ENCODE peak calls at places on chromosomes 3 and 15, in five cellular contexts. One of them, this sample, is unnamed.

GRCh38 chr3:41846850-41847249 is 115.1 kb downstream of the ULK4 start:
- DNase-seq in astrocyte of the spinal cord: peak; percentile 29
- DNase-seq in sigmoid colon: no peak
- DNase-seq in HFF-Myc: no peak
- DNase-seq in tibial nerve: no peak
- DNase-seq in this sample: no peak

GRCh38 chr3:97817965-97818364 is 3.8 kb upstream of the CRYBG3 start:
- DNase-seq in astrocyte of the spinal cord: no peak
- DNase-seq in HFF-Myc: no peak
- DNase-seq in sigmoid colon: no peak
- DNase-seq in tibial nerve: no peak
- DNase-seq in this sample: no peak

GRCh38 chr3:17195192-17195611 is 310.4 kb downstream of the PLCL2 start:
- DNase-seq in tibial nerve: no peak
- DNase-seq in HFF-Myc: no peak
- DNase-seq in sigmoid colon: no peak
- DNase-seq in astrocyte of the spinal cord: peak; percentile 47
- DNase-seq in this sample: no peak

GRCh38 chr3:123347691-123348264 is 101.1 kb downstream of the ADCY5 start:
- DNase-seq in sigmoid colon: peak; percentile 53
- DNase-seq in HFF-Myc: no peak
- DNase-seq in astrocyte of the spinal cord: no peak
- DNase-seq in tibial nerve: no peak
- DNase-seq in this sample: no peak

GRCh38 chr15:99909914-99910313 is 176.7 kb upstream of the LYSMD4 start:
- DNase-seq in tibial nerve: no peak
- DNase-seq in astrocyte of the spinal cord: no peak
- DNase-seq in sigmoid colon: no peak
- DNase-seq in HFF-Myc: no peak
- DNase-seq in this sample: no peak

GRCh38 chr3:194512895-194513601 is 26.2 kb upstream of the ATP13A3 start:
- DNase-seq in sigmoid colon: no peak
- DNase-seq in HFF-Myc: no peak
- DNase-seq in tibial nerve: no peak
- DNase-seq in astrocyte of the spinal cord: no peak
- DNase-seq in this sample: no peak

GRCh38 chr15:89494941-89495637 is 1.3 kb downstream of the RHCG start:
- DNase-seq in astrocyte of the spinal cord: no peak
- DNase-seq in sigmoid colon: peak; percentile 40
- DNase-seq in tibial nerve: no peak
- DNase-seq in HFF-Myc: no peak
- DNase-seq in this sample: no peak

GRCh38 chr3:136659253-136659652 is 92.9 kb downstream of the STAG1 start:
- DNase-seq in HFF-Myc: peak; percentile 38
- DNase-seq in tibial nerve: no peak
- DNase-seq in sigmoid colon: no peak
- DNase-seq in astrocyte of the spinal cord: peak; percentile 82
- DNase-seq in this sample: no peak

GRCh38 chr3:138361193-138361525 is 12.8 kb downstream of the MRAS start:
- DNase-seq in astrocyte of the spinal cord: no peak
- DNase-seq in sigmoid colon: peak; percentile 36
- DNase-seq in tibial nerve: no peak
- DNase-seq in HFF-Myc: no peak
- DNase-seq in this sample: no peak

GRCh38 chr3:117618462-117618861 is 908.9 kb downstream of the TUSC7 start:
- DNase-seq in sigmoid colon: no peak
- DNase-seq in astrocyte of the spinal cord: no peak
- DNase-seq in tibial nerve: no peak
- DNase-seq in HFF-Myc: no peak
- DNase-seq in this sample: no peak

GRCh38 chr15:76393614-76394013 is 57.0 kb downstream of the ISL2 start:
- DNase-seq in astrocyte of the spinal cord: peak; percentile 71
- DNase-seq in tibial nerve: no peak
- DNase-seq in HFF-Myc: peak; percentile 17
- DNase-seq in sigmoid colon: no peak
- DNase-seq in this sample: no peak

GRCh38 chr15:51768018-51768417 is 16.6 kb downstream of the TMOD2 start:
- DNase-seq in astrocyte of the spinal cord: no peak
- DNase-seq in tibial nerve: no peak
- DNase-seq in HFF-Myc: no peak
- DNase-seq in sigmoid colon: no peak
- DNase-seq in this sample: peak; percentile 49

DNA sequence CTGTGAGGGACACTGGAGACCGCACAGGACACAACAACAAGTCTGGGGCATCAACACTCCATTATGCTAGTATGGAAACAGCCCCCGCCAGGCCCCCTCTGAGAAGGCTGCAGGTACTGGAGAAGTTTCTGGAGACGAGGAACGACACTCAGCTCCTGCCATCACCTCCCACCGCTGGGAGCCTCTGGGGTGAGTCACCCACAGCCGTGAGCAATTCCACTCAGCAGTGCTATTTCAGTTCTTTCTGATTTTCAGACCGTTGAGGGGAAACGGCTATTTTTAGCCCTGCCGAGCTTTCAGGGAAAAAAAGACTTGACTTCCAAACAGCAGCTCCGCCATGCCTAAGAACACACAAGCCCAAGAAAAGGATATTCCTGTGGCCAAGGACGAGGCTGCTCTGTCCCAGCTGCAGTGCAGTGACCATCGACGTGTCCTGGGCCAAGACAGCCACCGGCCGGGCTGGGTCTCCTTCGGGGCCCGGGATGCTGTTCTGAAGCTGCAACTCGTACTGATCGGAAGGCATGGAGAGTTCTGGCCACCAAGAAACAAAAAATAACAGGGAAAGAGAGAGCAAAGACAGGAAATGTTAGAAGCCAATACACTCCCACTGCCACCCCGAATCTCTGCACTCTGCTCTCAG is 40.8 kb downstream of the NUP210 start:
- DNase-seq in astrocyte of the spinal cord: peak; percentile 85
- DNase-seq in sigmoid colon: no peak
- DNase-seq in HFF-Myc: no peak
- DNase-seq in tibial nerve: no peak
- DNase-seq in this sample: no peak
- H3K4me3 ChIP-seq in astrocyte of the spinal cord: no peak overlapping the region
- H3K4me3 ChIP-seq in sigmoid colon: no peak overlapping the region
- H3K4me3 ChIP-seq in HFF-Myc: no peak overlapping the region
- H3K4me3 ChIP-seq in tibial nerve: no peak overlapping the region
- H3K4me3 ChIP-seq in this sample: no peak overlapping the region

GRCh38 chr3:142857056-142857455 is 31.8 kb downstream of the PCOLCE2 start:
- DNase-seq in HFF-Myc: no peak
- DNase-seq in astrocyte of the spinal cord: no peak
- DNase-seq in tibial nerve: no peak
- DNase-seq in sigmoid colon: no peak
- DNase-seq in this sample: no peak
- TF ChIP-seq CTCF in HFF-Myc: no peak
- TF ChIP-seq CTCF in astrocyte of the spinal cord: no peak
- TF ChIP-seq CTCF in tibial nerve: no peak
- TF ChIP-seq CTCF in sigmoid colon: no peak
- TF ChIP-seq CTCF in this sample: no peak

GRCh38 chr3:51970606-51971300 is 3.1 kb downstream of the ABHD14B start:
- DNase-seq in astrocyte of the spinal cord: no peak
- DNase-seq in sigmoid colon: no peak
- DNase-seq in tibial nerve: no peak
- DNase-seq in HFF-Myc: no peak
- DNase-seq in this sample: no peak
- H3K4me3 ChIP-seq in astrocyte of the spinal cord: no peak overlapping the region
- H3K4me3 ChIP-seq in sigmoid colon: no peak overlapping the region
- H3K4me3 ChIP-seq in tibial nerve: no peak overlapping the region
- H3K4me3 ChIP-seq in HFF-Myc: no peak overlapping the region
- H3K4me3 ChIP-seq in this sample: no peak overlapping the region

GRCh38 chr3:18444597-18445420 is 19.7 kb upstream of the SATB1 start:
- DNase-seq in tibial nerve: no peak
- DNase-seq in astrocyte of the spinal cord: peak; percentile 56
- DNase-seq in HFF-Myc: no peak
- DNase-seq in sigmoid colon: peak; percentile 82
- DNase-seq in this sample: peak; percentile 77

GRCh38 chr3:18443670-18444596 is 18.8 kb upstream of the SATB1 start:
- DNase-seq in sigmoid colon: peak; percentile 71
- DNase-seq in HFF-Myc: no peak
- DNase-seq in tibial nerve: no peak
- DNase-seq in astrocyte of the spinal cord: no peak
- DNase-seq in this sample: peak; percentile 66

GRCh38 chr3:18447720-18448119 is 22.6 kb upstream of the SATB1 start:
- DNase-seq in astrocyte of the spinal cord: no peak
- DNase-seq in tibial nerve: no peak
- DNase-seq in sigmoid colon: no peak
- DNase-seq in HFF-Myc: no peak
- DNase-seq in this sample: no peak

GRCh38 chr3:18446067-18446793 is 21.1 kb upstream of the SATB1 start:
- DNase-seq in sigmoid colon: no peak
- DNase-seq in astrocyte of the spinal cord: no peak
- DNase-seq in tibial nerve: no peak
- DNase-seq in HFF-Myc: no peak
- DNase-seq in this sample: no peak

DNA sequence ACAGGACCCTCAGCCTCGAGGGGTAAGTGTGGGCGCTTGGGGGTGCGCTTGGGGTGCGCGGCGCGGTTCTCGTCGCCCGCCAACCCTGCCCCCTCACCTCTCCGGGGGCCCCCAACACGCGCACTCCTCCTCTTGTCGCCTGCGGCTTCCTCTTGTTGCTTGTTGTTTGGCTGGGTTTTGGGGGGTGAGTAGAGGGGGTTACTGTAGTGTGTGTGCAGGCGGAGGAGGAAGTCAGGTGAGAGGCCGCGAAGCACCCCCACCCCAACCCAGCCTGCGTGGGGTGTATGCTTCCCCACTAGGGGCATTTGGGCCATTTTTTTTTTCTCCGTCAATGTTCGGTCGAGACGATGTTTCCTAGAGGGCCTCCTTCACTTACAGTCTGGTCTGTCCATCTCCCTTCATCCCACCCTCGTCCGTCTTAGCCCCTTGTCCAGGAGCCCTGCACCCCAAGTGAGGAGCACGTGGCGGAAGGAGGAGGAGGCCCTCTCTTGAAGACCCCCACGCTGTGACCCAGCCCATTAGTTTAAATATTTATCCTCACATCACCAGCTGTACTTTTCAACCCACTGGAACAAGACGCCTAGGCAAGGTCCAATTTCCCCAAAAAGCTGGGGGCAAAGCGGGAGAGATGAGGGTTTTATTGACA is 20.4 kb upstream of the SATB1 start:
- DNase-seq in HFF-Myc: no peak
- DNase-seq in astrocyte of the spinal cord: no peak
- DNase-seq in sigmoid colon: peak; percentile 63
- DNase-seq in tibial nerve: no peak
- DNase-seq in this sample: no peak
- TF ChIP-seq CTCF in HFF-Myc: no peak
- TF ChIP-seq CTCF in astrocyte of the spinal cord: no peak
- TF ChIP-seq CTCF in sigmoid colon: no peak
- TF ChIP-seq CTCF in tibial nerve: no peak
- TF ChIP-seq CTCF in this sample: peak; percentile 6

DNA sequence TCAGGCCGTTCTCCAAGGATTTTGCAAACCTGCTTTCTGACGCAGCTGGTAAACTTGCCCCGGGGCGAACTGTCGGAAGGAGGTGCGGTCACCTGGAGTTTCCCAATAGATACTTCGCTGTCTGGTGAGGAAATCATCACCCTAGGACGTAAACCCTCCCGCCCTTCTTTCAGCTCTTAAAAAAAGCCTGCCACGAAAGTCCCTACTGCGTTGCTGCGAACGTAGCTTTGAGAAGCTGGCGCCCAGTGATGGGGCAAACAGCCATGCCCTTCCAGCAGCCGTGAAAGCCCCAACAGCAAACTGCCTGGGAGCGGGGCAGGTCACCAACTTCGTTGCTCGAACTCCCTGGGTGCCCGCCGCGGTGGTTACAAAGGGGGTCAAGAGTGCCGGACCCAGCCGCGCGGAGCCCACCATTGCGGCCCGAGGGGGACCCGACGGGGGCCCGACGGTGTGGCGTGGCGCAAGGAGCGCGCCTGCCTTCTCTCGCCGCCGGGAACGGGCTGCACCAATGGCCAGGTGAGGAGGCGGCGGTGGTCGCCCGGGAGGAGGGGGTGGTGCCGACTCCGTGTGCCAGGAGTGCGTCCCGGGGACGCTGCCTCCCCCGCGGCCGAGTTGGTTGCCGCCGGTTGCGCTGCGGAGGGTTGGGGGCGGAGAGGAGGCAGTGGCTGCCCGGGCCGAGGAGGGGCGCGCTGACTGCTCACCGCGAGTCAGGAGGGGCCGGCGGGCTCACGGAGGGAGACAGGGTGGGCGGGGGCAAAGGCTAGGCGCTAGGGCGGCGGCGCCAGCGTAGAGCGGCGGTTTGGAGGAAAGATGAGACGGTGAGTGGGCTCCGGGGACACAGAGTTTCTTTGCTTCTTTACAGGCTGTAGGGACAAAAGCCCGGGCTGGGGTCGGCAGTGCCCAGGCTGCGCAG is at the start of gene PHLDB2:
- DNase-seq in HFF-Myc: no peak
- DNase-seq in sigmoid colon: peak; percentile 91
- DNase-seq in tibial nerve: peak; percentile 54
- DNase-seq in astrocyte of the spinal cord: peak; percentile 86
- DNase-seq in this sample: peak; percentile 67
- H3K4me3 ChIP-seq in HFF-Myc: peak within 1 kb of the TSS; percentile 87
- H3K4me3 ChIP-seq in sigmoid colon: peak within 1 kb of the TSS; percentile 69
- H3K4me3 ChIP-seq in tibial nerve: peak within 1 kb of the TSS; percentile 69
- H3K4me3 ChIP-seq in astrocyte of the spinal cord: peak within 1 kb of the TSS; percentile 92
- H3K4me3 ChIP-seq in this sample: peak within 1 kb of the TSS; percentile 73

DNA sequence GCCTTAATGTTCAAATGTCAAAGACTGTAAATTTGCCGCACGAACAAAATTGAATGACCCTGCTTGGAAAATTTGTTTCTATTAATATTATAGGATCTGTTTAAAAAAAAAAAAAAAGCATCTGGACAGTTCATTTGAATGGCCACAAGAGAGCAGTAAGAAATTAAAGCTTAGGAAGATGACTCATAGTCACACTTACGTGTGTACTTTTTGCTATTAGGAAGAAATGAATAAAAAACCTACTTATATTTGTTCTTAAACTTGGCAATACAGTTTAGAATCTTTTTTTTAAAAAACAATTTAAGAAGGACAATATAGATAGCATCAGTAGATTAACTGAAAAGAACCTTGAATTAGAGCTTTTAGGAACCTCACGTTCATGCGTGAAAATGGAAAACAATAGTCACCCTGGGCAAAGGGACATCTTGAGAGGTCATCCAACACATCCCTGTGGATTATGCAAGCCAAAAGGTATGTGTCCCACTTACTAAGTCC is 621.8 kb downstream of the MECOM start:
- DNase-seq in sigmoid colon: no peak
- DNase-seq in HFF-Myc: peak; percentile 35
- DNase-seq in tibial nerve: no peak
- DNase-seq in astrocyte of the spinal cord: peak; percentile 80
- DNase-seq in this sample: no peak
- TF ChIP-seq CTCF in sigmoid colon: peak; percentile 49
- TF ChIP-seq CTCF in HFF-Myc: peak; percentile 23
- TF ChIP-seq CTCF in tibial nerve: peak; percentile 13
- TF ChIP-seq CTCF in astrocyte of the spinal cord: peak; percentile 56
- TF ChIP-seq CTCF in this sample: peak; percentile 52

This sample was measured in lower lobe of right lung.